ENCODE peak calls at places on chromosomes 1 and 21, in eight cellular contexts. One of them, this sample, is unnamed.

GRCh38 chr1:201964266-201964665 is 9.0 kb downstream of the TIMM17A start:
- DNase-seq in fibroblast of villous mesenchyme: peak
- DNase-seq in adipocyte: peak
- DNase-seq in GM23248: peak
- DNase-seq in GM20000: no peak
- DNase-seq in AG09319: no peak
- DNase-seq in aorta: no peak
- DNase-seq in HuH-7: no peak
- DNase-seq in this sample: no peak

GRCh38 chr1:14955986-14956385 is 197.6 kb upstream of the TMEM51 start:
- DNase-seq in fibroblast of villous mesenchyme: no peak
- DNase-seq in adipocyte: no peak
- DNase-seq in GM23248: no peak
- DNase-seq in GM20000: no peak
- DNase-seq in AG09319: no peak
- DNase-seq in aorta: no peak
- DNase-seq in HuH-7: no peak
- DNase-seq in this sample: no peak

GRCh38 chr1:110436635-110437034 is 14.3 kb upstream of the PROK1 start:
- DNase-seq in fibroblast of villous mesenchyme: peak
- DNase-seq in adipocyte: peak
- DNase-seq in GM23248: peak
- DNase-seq in GM20000: no peak
- DNase-seq in AG09319: no peak
- DNase-seq in aorta: no peak
- DNase-seq in HuH-7: no peak
- DNase-seq in this sample: no peak

GRCh38 chr1:175016073-175016722 is 7.0 kb downstream of the MRPS14 start:
- DNase-seq in fibroblast of villous mesenchyme: no peak
- DNase-seq in adipocyte: peak
- DNase-seq in GM23248: peak
- DNase-seq in GM20000: no peak
- DNase-seq in AG09319: no peak
- DNase-seq in aorta: no peak
- DNase-seq in HuH-7: no peak
- DNase-seq in this sample: no peak

GRCh38 chr21:38486221-38486620 is 12.1 kb downstream of the ERG start:
- DNase-seq in fibroblast of villous mesenchyme: peak
- DNase-seq in adipocyte: peak
- DNase-seq in GM23248: peak
- DNase-seq in GM20000: no peak
- DNase-seq in AG09319: no peak
- DNase-seq in aorta: no peak
- DNase-seq in HuH-7: no peak
- DNase-seq in this sample: no peak

GRCh38 chr1:15283500-15283899 is 36.5 kb downstream of the FHAD1 start:
- DNase-seq in fibroblast of villous mesenchyme: no peak
- DNase-seq in adipocyte: no peak
- DNase-seq in GM23248: peak
- DNase-seq in GM20000: no peak
- DNase-seq in AG09319: no peak
- DNase-seq in aorta: no peak
- DNase-seq in HuH-7: no peak
- DNase-seq in this sample: no peak

GRCh38 chr1:108075055-108075454 is 110.1 kb upstream of the VAV3 start:
- DNase-seq in fibroblast of villous mesenchyme: no peak
- DNase-seq in adipocyte: no peak
- DNase-seq in GM23248: no peak
- DNase-seq in GM20000: no peak
- DNase-seq in AG09319: no peak
- DNase-seq in aorta: no peak
- DNase-seq in HuH-7: no peak
- DNase-seq in this sample: no peak

GRCh38 chr1:170604065-170604464 is 59.9 kb upstream of the PRRX1 start:
- DNase-seq in fibroblast of villous mesenchyme: no peak
- DNase-seq in adipocyte: no peak
- DNase-seq in GM23248: no peak
- DNase-seq in GM20000: no peak
- DNase-seq in AG09319: no peak
- DNase-seq in aorta: no peak
- DNase-seq in HuH-7: no peak
- DNase-seq in this sample: no peak

GRCh38 chr1:201772178-201772577 is 56.8 kb upstream of the IPO9 start:
- DNase-seq in fibroblast of villous mesenchyme: no peak
- DNase-seq in adipocyte: no peak
- DNase-seq in GM23248: no peak
- DNase-seq in GM20000: no peak
- DNase-seq in AG09319: no peak
- DNase-seq in aorta: no peak
- DNase-seq in HuH-7: no peak
- DNase-seq in this sample: no peak

GRCh38 chr21:34726627-34727337 is 58.0 kb downstream of the CLIC6 start:
- DNase-seq in fibroblast of villous mesenchyme: peak
- DNase-seq in adipocyte: peak
- DNase-seq in GM23248: peak
- DNase-seq in GM20000: no peak
- DNase-seq in AG09319: no peak
- DNase-seq in aorta: no peak
- DNase-seq in HuH-7: no peak
- DNase-seq in this sample: no peak

GRCh38 chr1:65812065-65812464 is 19.4 kb downstream of the PDE4B start:
- DNase-seq in fibroblast of villous mesenchyme: peak
- DNase-seq in adipocyte: peak
- DNase-seq in GM23248: peak
- DNase-seq in GM20000: peak
- DNase-seq in AG09319: peak
- DNase-seq in aorta: no peak
- DNase-seq in HuH-7: no peak
- DNase-seq in this sample: no peak

GRCh38 chr1:221620437-221621384 is 121.2 kb downstream of the DUSP10 start:
- DNase-seq in fibroblast of villous mesenchyme: no peak
- DNase-seq in adipocyte: peak
- DNase-seq in GM23248: peak
- DNase-seq in GM20000: no peak
- DNase-seq in AG09319: no peak
- DNase-seq in aorta: no peak
- DNase-seq in HuH-7: no peak
- DNase-seq in this sample: no peak

GRCh38 chr21:43325968-43326367 is 101.0 kb downstream of the SIK1 start:
- DNase-seq in fibroblast of villous mesenchyme: no peak
- DNase-seq in adipocyte: no peak
- DNase-seq in GM23248: no peak
- DNase-seq in GM20000: no peak
- DNase-seq in AG09319: no peak
- DNase-seq in aorta: no peak
- DNase-seq in HuH-7: no peak
- DNase-seq in this sample: no peak

GRCh38 chr1:206014591-206014990 is 9.1 kb downstream of the CTSE start:
- DNase-seq in fibroblast of villous mesenchyme: no peak
- DNase-seq in adipocyte: no peak
- DNase-seq in GM23248: no peak
- DNase-seq in GM20000: no peak
- DNase-seq in AG09319: no peak
- DNase-seq in aorta: no peak
- DNase-seq in HuH-7: no peak
- DNase-seq in this sample: no peak

This sample was measured in C1 segment of cervical spinal cord.